ENCODE peak calls at places on chromosomes 12 and 14, in ten cellular contexts. M is AG09309; I is GM23338; E is WERI-Rb-1; X is H7; T is heart right ventricle; R is effector memory CD4-positive, alpha-beta T cell; D is uterus; Q is upper lobe of right lung; K is fibroblast of mammary gland. Y is an unnamed sample.

GRCh38 chr14:103246089-103246488 is 87.9 kb upstream of the EIF5 start:
- DNase-seq in T (no peak), M (no peak), E (no peak), R (no peak), X (no peak), Q (no peak), I (no peak), K (no peak), D (no peak), Y (no peak)

GRCh38 chr12:128267246-128267622 is 264 bp downstream of the TMEM132C start:
- DNase-seq in D (no peak), K (no peak), M (no peak), R (no peak), Q (no peak), I (peak; percentile 2), E (no peak), X (peak; percentile 87), T (no peak), Y (no peak)

GRCh38 chr12:12704593-12705230 is 8.7 kb upstream of the GPR19 start:
- DNase-seq in M (peak; percentile 90), E (peak; percentile 67), Q (no peak), T (no peak), X (peak; percentile 70), R (no peak), K (peak; percentile 95), I (peak; percentile 96), D (peak; percentile 81), Y (peak; percentile 95)

GRCh38 chr14:74965770-74966153 is 10.4 kb upstream of the PGF start:
- DNase-seq in D (no peak), X (no peak), K (peak; percentile 82), Q (no peak), I (no peak), E (no peak), R (no peak), M (no peak), T (no peak), Y (no peak)

GRCh38 chr12:112466011-112466422 is 47.3 kb downstream of the PTPN11 start:
- DNase-seq in K (no peak), Q (no peak), X (no peak), E (no peak), M (no peak), D (no peak), T (no peak), I (no peak), R (no peak), Y (no peak)

GRCh38 chr14:20697273-20698017 is 8.9 kb downstream of the ANG start:
- DNase-seq in Q (no peak), K (peak; percentile 84), R (peak; percentile 31), E (peak; percentile 37), M (no peak), I (peak; percentile 77), D (no peak), X (peak; percentile 78), T (peak; percentile 37), Y (peak; percentile 58)

GRCh38 chr12:103881261-103881660 is 40.2 kb upstream of the NT5DC3 start:
- DNase-seq in D (no peak), X (no peak), T (no peak), Q (no peak), R (no peak), K (no peak), M (no peak), I (no peak), E (no peak), Y (no peak)

GRCh38 chr14:90903101-90903500 is 86.9 kb upstream of the TTC7B start:
- DNase-seq in D (peak; percentile 66), M (peak; percentile 8), T (no peak), R (peak; percentile 22), X (peak; percentile 61), E (peak; percentile 37), Q (no peak), I (peak; percentile 78), K (peak; percentile 64), Y (peak; percentile 55)

GRCh38 chr14:80275208-80275850 is 64.0 kb upstream of the DIO2 start:
- DNase-seq in I (no peak), X (no peak), K (peak; percentile 30), E (no peak), Q (no peak), M (peak; percentile 17), D (no peak), R (no peak), T (no peak), Y (peak; percentile 28)

GRCh38 chr12:101257357-101257756 is 22.5 kb upstream of the UTP20 start:
- DNase-seq in X (no peak), D (no peak), R (no peak), I (no peak), T (no peak), K (no peak), Q (no peak), M (no peak), E (no peak), Y (no peak)

GRCh38 chr12:103887738-103888137 is 42.5 kb upstream of the HSP90B1 start:
- DNase-seq in M (no peak), E (no peak), R (no peak), Q (no peak), I (peak; percentile 9), D (no peak), K (peak; percentile 22), T (no peak), X (no peak), Y (no peak)

GRCh38 chr12:8712572-8712971 is 14.8 kb downstream of the RIMKLB start:
- DNase-seq in X (no peak), I (no peak), Q (no peak), R (no peak), E (no peak), K (no peak), T (no peak), M (no peak), D (no peak), Y (no peak)

DNA sequence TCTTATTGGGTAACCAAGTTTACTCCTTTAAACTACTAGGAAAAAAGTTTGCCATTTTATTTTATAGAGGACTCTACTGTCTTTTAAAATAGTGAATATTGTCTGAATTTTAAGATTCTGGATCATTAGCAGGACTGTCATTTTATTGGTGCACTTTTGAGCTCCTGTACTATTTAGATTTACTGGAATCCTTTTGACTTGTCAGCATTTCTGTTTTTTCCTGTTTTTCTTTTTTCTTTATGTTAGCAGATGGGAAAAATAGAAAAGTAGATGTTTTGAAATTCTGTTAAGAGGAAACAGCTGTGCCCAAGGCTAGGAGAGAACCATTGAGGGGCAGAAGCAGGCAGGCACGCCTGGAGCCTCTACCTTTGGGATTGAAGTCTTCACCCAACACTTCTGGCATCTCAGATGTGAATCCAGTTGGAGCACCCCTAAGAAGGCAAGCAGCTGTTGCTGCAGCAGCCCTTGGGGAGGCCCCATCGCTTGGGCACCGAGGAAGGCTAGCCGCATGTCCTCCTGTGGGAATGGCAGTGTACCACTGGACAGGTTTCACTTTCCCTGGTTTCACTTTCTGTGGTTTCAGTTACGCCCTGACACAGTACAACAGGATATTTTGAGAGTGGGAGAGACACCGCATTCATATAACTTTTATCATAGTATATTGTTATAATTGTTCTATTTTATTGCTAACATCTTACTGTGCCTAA is 11.5 kb downstream of the RIMKLB start:
- DNase-seq in M (no peak), X (no peak), E (no peak), D (no peak), Q (no peak), R (no peak), T (peak; percentile 24), I (no peak), K (peak; percentile 18), Y (peak; percentile 35)
- H3K4me3 ChIP-seq in M (no peak overlapping the region), X (no peak overlapping the region), E (no peak overlapping the region), D (peak overlapping the region; percentile 28), Q (peak overlapping the region; percentile 41), R (no peak overlapping the region), T (no peak overlapping the region), I (no peak overlapping the region), K (no peak overlapping the region), Y (peak overlapping the region; percentile 55)

GRCh38 chr14:24196071-24197061 is 1.1 kb upstream of the TM9SF1 start:
- DNase-seq in D (no peak), M (no peak), X (peak; percentile 56), K (peak; percentile 24), R (no peak), T (no peak), Q (no peak), E (no peak), I (peak; percentile 57), Y (peak; percentile 17)

GRCh38 chr14:24194873-24195185 is 412 bp downstream of the TM9SF1 start:
- DNase-seq in I (no peak), R (no peak), M (no peak), E (no peak), X (no peak), Q (no peak), K (no peak), T (no peak), D (no peak), Y (no peak)

GRCh38 chr14:24194186-24194872 is 912 bp downstream of the TM9SF1 start:
- DNase-seq in K (no peak), E (no peak), D (no peak), M (no peak), I (no peak), X (no peak), R (no peak), T (no peak), Q (no peak), Y (no peak)

GRCh38 chr14:24197066-24197465 is 1.8 kb upstream of the TM9SF1 start:
- DNase-seq in I (no peak), D (no peak), K (no peak), X (no peak), E (no peak), Q (no peak), M (no peak), T (no peak), R (no peak), Y (no peak)

GRCh38 chr14:24195186-24196070 is at the start of gene TM9SF1:
- DNase-seq in E (peak; percentile 89), D (peak; percentile 85), M (peak; percentile 63), Q (peak; percentile 96), X (peak; percentile 97), T (peak; percentile 90), I (peak; percentile 88), K (peak; percentile 83), R (peak; percentile 80), Y (peak; percentile 89)
- H3K4me3 ChIP-seq in E (peak within 1 kb of the TSS; percentile 50), D (peak within 1 kb of the TSS; percentile 77), M (peak within 1 kb of the TSS; percentile 94), Q (peak within 1 kb of the TSS; percentile 89), X (peak within 1 kb of the TSS; percentile 88), T (peak within 1 kb of the TSS; percentile 100), I (peak within 1 kb of the TSS; percentile 95), K (peak within 1 kb of the TSS; percentile 69), R (peak within 1 kb of the TSS; percentile 81), Y (peak within 1 kb of the TSS; percentile 93)

GRCh38 chr12:46385439-46385838 is 12.9 kb upstream of the SLC38A2 start:
- DNase-seq in D (no peak), Q (no peak), R (no peak), M (no peak), K (no peak), T (no peak), I (peak; percentile 29), X (peak; percentile 29), E (no peak), Y (no peak)
- H3K4me3 ChIP-seq in D (no peak overlapping the region), Q (no peak overlapping the region), R (no peak overlapping the region), M (no peak overlapping the region), K (no peak overlapping the region), T (no peak overlapping the region), I (peak overlapping the region; percentile 72), X (no peak overlapping the region), E (no peak overlapping the region), Y (no peak overlapping the region)

GRCh38 chr12:95717336-95717928 is 73.1 kb downstream of the NTN4 start:
- DNase-seq in R (no peak), Q (no peak), D (no peak), T (no peak), M (no peak), I (no peak), K (no peak), E (no peak), X (no peak), Y (no peak)
- H3K4me3 ChIP-seq in R (no peak overlapping the region), Q (no peak overlapping the region), D (no peak overlapping the region), T (no peak overlapping the region), M (no peak overlapping the region), I (no peak overlapping the region), K (no peak overlapping the region), E (no peak overlapping the region), X (no peak overlapping the region), Y (no peak overlapping the region)